ENCODE peak calls at places on chromosomes 12 and 14, in four cellular contexts. E is nephron progenitor cell; S is effector memory CD8-positive, alpha-beta T cell; I is CD8-positive, alpha-beta memory T cell. W is an unnamed sample.

GRCh38 chr12:49557187-49557916 is 10.6 kb downstream of the MCRS1 start:
- DNase-seq in E (no peak), S (no peak), I (no peak), W (no peak)

GRCh38 chr12:63164911-63165310 is 13.9 kb upstream of the AVPR1A start:
- DNase-seq in E (no peak), S (no peak), I (no peak), W (no peak)

GRCh38 chr14:98931126-98931525 is 340.9 kb downstream of the BCL11B start:
- DNase-seq in E (no peak), S (no peak), I (no peak), W (no peak)

GRCh38 chr14:51167587-51168219 is 72.3 kb upstream of the TMX1 start:
- DNase-seq in E (no peak), S (no peak), I (no peak), W (no peak)

GRCh38 chr14:99726538-99727095 is 42.5 kb downstream of the CYP46A1 start:
- DNase-seq in E (no peak), S (no peak), I (no peak), W (no peak)

GRCh38 chr14:74933925-74934435 is 10.9 kb upstream of the RPS6KL1 start:
- DNase-seq in E (no peak), S (no peak), I (no peak), W (no peak)

GRCh38 chr12:6377667-6377994 is 2.3 kb upstream of the SCNN1A start:
- DNase-seq in E (no peak), S (no peak), I (no peak), W (no peak)

GRCh38 chr14:52473557-52473956 is 78.7 kb downstream of the TXNDC16 start:
- DNase-seq in E (no peak), S (peak), I (peak), W (no peak)

GRCh38 chr12:19085090-19085489 is 44.4 kb upstream of the PLEKHA5 start:
- DNase-seq in E (no peak), S (no peak), I (no peak), W (no peak)

GRCh38 chr14:73785834-73786631 is 65.6 kb upstream of the PTGR2 start:
- DNase-seq in E (peak), S (peak), I (peak), W (peak)

GRCh38 chr12:101940400-101940950 is 63.1 kb downstream of the DRAM1 start:
- DNase-seq in E (no peak), S (no peak), I (no peak), W (no peak)

GRCh38 chr14:28913056-28913455 is 146.5 kb downstream of the FOXG1 start:
- DNase-seq in E (no peak), S (no peak), I (no peak), W (no peak)

GRCh38 chr12:53014709-53015108 is 8.5 kb downstream of the EIF4B start:
- DNase-seq in E (no peak), S (no peak), I (no peak), W (no peak)

GRCh38 chr12:6928703-6929407 is 1.1 kb downstream of the ATN1 start:
- DNase-seq in E (no peak), S (no peak), I (no peak), W (no peak)

GRCh38 chr12:15199886-15200285 is 21.3 kb downstream of the RERG start:
- DNase-seq in E (no peak), S (no peak), I (no peak), W (no peak)

GRCh38 chr12:30440826-30441602 is 254.7 kb downstream of the IPO8 start:
- DNase-seq in E (peak), S (no peak), I (no peak), W (no peak)

GRCh38 chr14:30389901-30390394 is 169.0 kb upstream of the G2E3 start:
- DNase-seq in E (no peak), S (no peak), I (no peak), W (no peak)

GRCh38 chr12:47306130-47306529 is 226.4 kb upstream of the AMIGO2 start:
- DNase-seq in E (no peak), S (no peak), I (no peak), W (no peak)

GRCh38 chr12:46451276-46452021 is 78.9 kb upstream of the SLC38A2 start:
- DNase-seq in E (no peak), S (no peak), I (no peak), W (no peak)